ENCODE peak calls at places on chromosomes 2 and 18, in seven cellular contexts. M is iPS DF 6.9; A is transverse colon; L is astrocyte; H is fibroblast of lung; R is ascending aorta; I is CD8-positive, alpha-beta T cell. C is an unnamed sample.

GRCh38 chr2:43269706-43270105 is 43.3 kb upstream of the ZFP36L2 start:
- DNase-seq in M (no peak), A (peak; percentile 62), L (peak; percentile 82), H (peak; percentile 97), R (peak; percentile 88), I (no peak), C (no peak)

GRCh38 chr2:34254272-34254882 is 655.3 kb upstream of the FAM98A start:
- DNase-seq in M (no peak), A (no peak), L (no peak), H (no peak), R (no peak), I (no peak), C (no peak)

GRCh38 chr18:3983351-3983969 is 471.6 kb downstream of the DLGAP1 start:
- DNase-seq in M (no peak), A (no peak), L (peak; percentile 97), H (peak; percentile 81), R (no peak), I (no peak), C (no peak)

GRCh38 chr2:26904839-26905238 is 56.9 kb downstream of the DPYSL5 start:
- DNase-seq in M (no peak), A (no peak), L (no peak), H (no peak), R (no peak), I (no peak), C (no peak)

GRCh38 chr2:145230546-145230945 is 710.6 kb upstream of the ZEB2 start:
- DNase-seq in M (no peak), A (no peak), L (peak; percentile 68), H (peak; percentile 43), R (no peak), I (no peak), C (no peak)

GRCh38 chr2:234967874-234968208 is 16.0 kb downstream of the SH3BP4 start:
- DNase-seq in M (no peak), A (peak; percentile 35), L (no peak), H (no peak), R (no peak), I (no peak), C (no peak)

GRCh38 chr2:15853903-15854302 is 86.4 kb upstream of the MYCN start:
- DNase-seq in M (no peak), A (no peak), L (no peak), H (no peak), R (no peak), I (no peak), C (no peak)

GRCh38 chr18:37253424-37254255 is 312.0 kb downstream of the CELF4 start:
- DNase-seq in M (no peak), A (no peak), L (no peak), H (no peak), R (no peak), I (no peak), C (no peak)

GRCh38 chr18:7575465-7576026 is 8.4 kb downstream of the PTPRM start:
- DNase-seq in M (no peak), A (no peak), L (peak; percentile 62), H (peak; percentile 60), R (no peak), I (no peak), C (no peak)

GRCh38 chr2:29033172-29033571 is 41.2 kb downstream of the PCARE start:
- DNase-seq in M (peak; percentile 27), A (no peak), L (peak; percentile 70), H (no peak), R (no peak), I (no peak), C (no peak)
- H3K4me1 ChIP-seq in M (peaks cover 1% of the 10 kb centered on the region), A (no peaks in the 10 kb centered on the region), L (peaks cover 15% of the 10 kb centered on the region), H (no peaks in the 10 kb centered on the region), R (no peaks in the 10 kb centered on the region), I (peaks cover 6% of the 10 kb centered on the region), C (no peaks in the 10 kb centered on the region)

GRCh38 chr2:237596518-237596855 is 6.0 kb upstream of the RAB17 start:
- DNase-seq in M (no peak), A (no peak), L (no peak), H (no peak), R (no peak), I (no peak), C (no peak)
- H3K27ac ChIP-seq in M (no peak overlapping the region), A (no peak overlapping the region), L (no peak overlapping the region), H (no peak overlapping the region), R (peak overlapping the region; percentile 90), I (no peak overlapping the region), C (no peak overlapping the region)

DNA sequence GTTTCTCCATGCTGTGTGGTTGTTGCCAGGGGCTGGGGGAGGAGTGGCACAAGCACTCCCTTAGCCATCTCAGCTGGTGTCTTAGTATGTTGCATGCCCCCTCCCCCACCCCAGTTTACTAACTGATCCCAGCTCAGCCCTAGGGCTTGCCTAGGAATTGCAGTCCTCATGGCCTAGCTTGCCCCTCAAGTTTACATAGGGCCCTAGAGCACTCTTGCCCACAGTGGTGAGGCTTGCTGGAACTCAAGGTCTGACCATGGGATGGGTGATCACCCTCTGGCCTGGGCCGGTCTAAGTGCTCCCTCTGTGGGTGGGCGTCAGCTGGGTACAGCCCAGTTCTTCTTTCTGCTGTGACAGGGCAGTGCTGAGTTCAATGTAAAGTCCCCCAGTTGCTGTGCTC is 156.1 kb upstream of the PIEZO2 start:
- DNase-seq in M (no peak), A (no peak), L (no peak), H (no peak), R (no peak), I (no peak), C (no peak)
- H3K4me1 ChIP-seq in M (peaks cover 2% of the 10 kb centered on the region), A (no peaks in the 10 kb centered on the region), L (peaks cover 14% of the 10 kb centered on the region), H (no peaks in the 10 kb centered on the region), R (no peaks in the 10 kb centered on the region), I (no peaks in the 10 kb centered on the region), C (no peaks in the 10 kb centered on the region)

DNA sequence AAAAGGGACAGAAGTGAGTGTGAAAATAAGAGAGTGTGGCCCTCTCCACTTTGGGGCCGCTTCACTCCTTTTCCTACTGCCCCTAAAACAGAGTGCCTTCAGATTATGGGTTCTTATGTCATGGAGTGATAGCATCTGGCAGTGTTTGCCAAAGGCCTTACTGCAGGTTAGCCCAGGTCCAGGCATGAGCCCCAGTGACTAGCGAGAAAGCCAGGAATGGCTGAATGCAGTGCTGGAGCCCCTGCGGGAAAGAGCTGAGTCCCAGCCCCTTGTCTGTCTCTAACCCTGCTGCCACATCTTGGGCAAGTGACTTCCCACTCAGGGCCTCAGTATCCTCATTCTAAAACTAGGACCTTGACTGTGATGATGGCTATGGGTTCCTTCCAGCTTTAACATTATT is 6.0 kb downstream of the IGFBP5 start:
- DNase-seq in M (no peak), A (no peak), L (no peak), H (no peak), R (no peak), I (no peak), C (no peak)
- H3K27ac ChIP-seq in M (no peak overlapping the region), A (peak overlapping the region; percentile 94), L (no peak overlapping the region), H (no peak overlapping the region), R (peak overlapping the region; percentile 93), I (no peak overlapping the region), C (peak overlapping the region; percentile 51)

C was measured in breast epithelium.